ENCODE peak calls at places on chromosome 15, in five cellular contexts. One of them, this sample, is unnamed.
A peak's percentile ranks its signal among the peaks of the same experiment; 100 is the strongest.

GRCh38 chr15:96344120-96344705 is 13.7 kb downstream of the NR2F2 start:
- DNase-seq in mesendoderm: no peak
- DNase-seq in left cardiac atrium: no peak
- DNase-seq in HT1080: no peak
- DNase-seq in GM12891: no peak
- DNase-seq in this sample: no peak

GRCh38 chr15:63203451-63204090 is 14.2 kb downstream of the RAB8B start:
- DNase-seq in mesendoderm: no peak
- DNase-seq in left cardiac atrium: no peak
- DNase-seq in HT1080: peak; percentile 74
- DNase-seq in GM12891: no peak
- DNase-seq in this sample: no peak

GRCh38 chr15:76987896-76988860 is 6.7 kb upstream of the PSTPIP1 start:
- DNase-seq in mesendoderm: peak; percentile 46
- DNase-seq in left cardiac atrium: peak; percentile 71
- DNase-seq in HT1080: no peak
- DNase-seq in GM12891: peak; percentile 68
- DNase-seq in this sample: no peak

GRCh38 chr15:57375827-57376694 is at the start of gene CGNL1:
- DNase-seq in mesendoderm: peak; percentile 67
- DNase-seq in left cardiac atrium: peak; percentile 69
- DNase-seq in HT1080: no peak
- DNase-seq in GM12891: no peak
- DNase-seq in this sample: no peak

GRCh38 chr15:28128036-28128435 is 28.9 kb upstream of the OCA2 start:
- DNase-seq in mesendoderm: no peak
- DNase-seq in left cardiac atrium: peak; percentile 75
- DNase-seq in HT1080: no peak
- DNase-seq in GM12891: no peak
- DNase-seq in this sample: no peak

GRCh38 chr15:81195339-81195864 is 1.3 kb upstream of the IL16 start:
- DNase-seq in mesendoderm: no peak
- DNase-seq in left cardiac atrium: no peak
- DNase-seq in HT1080: no peak
- DNase-seq in GM12891: no peak
- DNase-seq in this sample: no peak

GRCh38 chr15:96158938-96159337 is 171.6 kb upstream of the NR2F2 start:
- DNase-seq in mesendoderm: no peak
- DNase-seq in left cardiac atrium: no peak
- DNase-seq in HT1080: no peak
- DNase-seq in GM12891: no peak
- DNase-seq in this sample: no peak

GRCh38 chr15:28106294-28107110 is 7.4 kb upstream of the OCA2 start:
- DNase-seq in mesendoderm: no peak
- DNase-seq in left cardiac atrium: no peak
- DNase-seq in HT1080: no peak
- DNase-seq in GM12891: peak; percentile 47
- DNase-seq in this sample: no peak

GRCh38 chr15:90560229-90560771 is 30.6 kb downstream of the CRTC3 start:
- DNase-seq in mesendoderm: no peak
- DNase-seq in left cardiac atrium: peak; percentile 56
- DNase-seq in HT1080: no peak
- DNase-seq in GM12891: no peak
- DNase-seq in this sample: no peak

GRCh38 chr15:38597221-38597800 is 32.7 kb upstream of the RASGRP1 start:
- DNase-seq in mesendoderm: no peak
- DNase-seq in left cardiac atrium: no peak
- DNase-seq in HT1080: no peak
- DNase-seq in GM12891: no peak
- DNase-seq in this sample: no peak

GRCh38 chr15:39907216-39907615 is 12.8 kb downstream of the GPR176 start:
- DNase-seq in mesendoderm: peak; percentile 29
- DNase-seq in left cardiac atrium: no peak
- DNase-seq in HT1080: no peak
- DNase-seq in GM12891: no peak
- DNase-seq in this sample: no peak

GRCh38 chr15:77525411-77525811 is 104.7 kb downstream of the HMG20A start:
- DNase-seq in mesendoderm: peak; percentile 90
- DNase-seq in left cardiac atrium: no peak
- DNase-seq in HT1080: no peak
- DNase-seq in GM12891: no peak
- DNase-seq in this sample: no peak

GRCh38 chr15:48332642-48333034 is 1.4 kb downstream of the DUT start:
- DNase-seq in mesendoderm: peak; percentile 19
- DNase-seq in left cardiac atrium: no peak
- DNase-seq in HT1080: no peak
- DNase-seq in GM12891: no peak
- DNase-seq in this sample: no peak

GRCh38 chr15:57792729-57793449 is 86.4 kb downstream of the POLR2M start:
- DNase-seq in mesendoderm: no peak
- DNase-seq in left cardiac atrium: no peak
- DNase-seq in HT1080: no peak
- DNase-seq in GM12891: no peak
- DNase-seq in this sample: no peak

GRCh38 chr15:31360158-31360561 is 33.5 kb downstream of the KLF13 start:
- DNase-seq in mesendoderm: no peak
- DNase-seq in left cardiac atrium: no peak
- DNase-seq in HT1080: no peak
- DNase-seq in GM12891: no peak
- DNase-seq in this sample: no peak

GRCh38 chr15:38530113-38530512 is 34.5 kb downstream of the RASGRP1 start:
- DNase-seq in mesendoderm: no peak
- DNase-seq in left cardiac atrium: no peak
- DNase-seq in HT1080: no peak
- DNase-seq in GM12891: no peak
- DNase-seq in this sample: no peak

GRCh38 chr15:89496155-89497098 is at the start of gene RHCG:
- DNase-seq in mesendoderm: peak; percentile 94
- DNase-seq in left cardiac atrium: peak; percentile 40
- DNase-seq in HT1080: no peak
- DNase-seq in GM12891: no peak
- DNase-seq in this sample: no peak

GRCh38 chr15:40080104-40080503 is 28.6 kb downstream of the BMF start:
- DNase-seq in mesendoderm: no peak
- DNase-seq in left cardiac atrium: no peak
- DNase-seq in HT1080: no peak
- DNase-seq in GM12891: no peak
- DNase-seq in this sample: no peak

GRCh38 chr15:60708684-60709083 is 229.7 kb upstream of the ICE2 start:
- DNase-seq in mesendoderm: no peak
- DNase-seq in left cardiac atrium: no peak
- DNase-seq in HT1080: peak; percentile 53
- DNase-seq in GM12891: no peak
- DNase-seq in this sample: no peak

GRCh38 chr15:28101201-28101600 is 2.1 kb upstream of the OCA2 start:
- DNase-seq in mesendoderm: no peak
- DNase-seq in left cardiac atrium: no peak
- DNase-seq in HT1080: no peak
- DNase-seq in GM12891: no peak
- DNase-seq in this sample: no peak

GRCh38 chr15:57703387-57703786 is 3.1 kb upstream of the POLR2M start:
- DNase-seq in mesendoderm: no peak
- DNase-seq in left cardiac atrium: no peak
- DNase-seq in HT1080: peak; percentile 46
- DNase-seq in GM12891: no peak
- DNase-seq in this sample: no peak

GRCh38 chr15:90463381-90463780 is 66.3 kb upstream of the CRTC3 start:
- DNase-seq in mesendoderm: no peak
- DNase-seq in left cardiac atrium: no peak
- DNase-seq in HT1080: peak; percentile 88
- DNase-seq in GM12891: no peak
- DNase-seq in this sample: no peak

GRCh38 chr15:58934521-58934920 is 1.0 kb upstream of the SLTM start:
- DNase-seq in mesendoderm: no peak
- DNase-seq in left cardiac atrium: no peak
- DNase-seq in HT1080: peak; percentile 27
- DNase-seq in GM12891: no peak
- DNase-seq in this sample: no peak

GRCh38 chr15:39745415-39745814 is 37.2 kb downstream of the FSIP1 start:
- DNase-seq in mesendoderm: no peak
- DNase-seq in left cardiac atrium: no peak
- DNase-seq in HT1080: no peak
- DNase-seq in GM12891: no peak
- DNase-seq in this sample: no peak

GRCh38 chr15:59276225-59277178 is 69.9 kb downstream of the LDHAL6B start:
- DNase-seq in mesendoderm: peak; percentile 21
- DNase-seq in left cardiac atrium: no peak
- DNase-seq in HT1080: peak; percentile 58
- DNase-seq in GM12891: no peak
- DNase-seq in this sample: no peak

GRCh38 chr15:88476635-88477038 is 9.1 kb downstream of the MRPS11 start:
- DNase-seq in mesendoderm: peak; percentile 79
- DNase-seq in left cardiac atrium: no peak
- DNase-seq in HT1080: peak; percentile 38
- DNase-seq in GM12891: no peak
- DNase-seq in this sample: no peak

GRCh38 chr15:80844011-80844732 is 65.0 kb downstream of the CEMIP start:
- DNase-seq in mesendoderm: peak; percentile 50
- DNase-seq in left cardiac atrium: no peak
- DNase-seq in HT1080: peak; percentile 38
- DNase-seq in GM12891: no peak
- DNase-seq in this sample: no peak

GRCh38 chr15:44101286-44101685 is 93.8 kb downstream of the FRMD5 start:
- DNase-seq in mesendoderm: no peak
- DNase-seq in left cardiac atrium: no peak
- DNase-seq in HT1080: no peak
- DNase-seq in GM12891: no peak
- DNase-seq in this sample: no peak

GRCh38 chr15:101437209-101437608 is 52.3 kb downstream of the PCSK6 start:
- DNase-seq in mesendoderm: no peak
- DNase-seq in left cardiac atrium: no peak
- DNase-seq in HT1080: peak; percentile 37
- DNase-seq in GM12891: no peak
- DNase-seq in this sample: no peak

GRCh38 chr15:73800662-73801345 is 47.7 kb upstream of the INSYN1 start:
- DNase-seq in mesendoderm: no peak
- DNase-seq in left cardiac atrium: peak; percentile 73
- DNase-seq in HT1080: peak; percentile 86
- DNase-seq in GM12891: no peak
- DNase-seq in this sample: no peak

GRCh38 chr15:24627443-24627842 is 48.1 kb upstream of the NPAP1 start:
- DNase-seq in mesendoderm: no peak
- DNase-seq in left cardiac atrium: no peak
- DNase-seq in HT1080: no peak
- DNase-seq in GM12891: no peak
- DNase-seq in this sample: no peak

GRCh38 chr15:38002883-38003477 is 68.5 kb downstream of the TMCO5A start:
- DNase-seq in mesendoderm: peak; percentile 90
- DNase-seq in left cardiac atrium: peak; percentile 41
- DNase-seq in HT1080: peak; percentile 68
- DNase-seq in GM12891: no peak
- DNase-seq in this sample: peak; percentile 25

GRCh38 chr15:75335313-75335704 is 554 bp upstream of the COMMD4 start:
- DNase-seq in mesendoderm: no peak
- DNase-seq in left cardiac atrium: no peak
- DNase-seq in HT1080: no peak
- DNase-seq in GM12891: no peak
- DNase-seq in this sample: no peak

GRCh38 chr15:48516125-48516524 is 129.4 kb downstream of the FBN1 start:
- DNase-seq in mesendoderm: no peak
- DNase-seq in left cardiac atrium: no peak
- DNase-seq in HT1080: no peak
- DNase-seq in GM12891: no peak
- DNase-seq in this sample: no peak

GRCh38 chr15:76840830-76841460 is 64.2 kb downstream of the SCAPER start:
- DNase-seq in mesendoderm: peak; percentile 27
- DNase-seq in left cardiac atrium: no peak
- DNase-seq in HT1080: peak; percentile 48
- DNase-seq in GM12891: no peak
- DNase-seq in this sample: no peak

GRCh38 chr15:74208901-74209559 is 6.4 kb upstream of the STRA6 start:
- DNase-seq in mesendoderm: peak; percentile 72
- DNase-seq in left cardiac atrium: no peak
- DNase-seq in HT1080: peak; percentile 68
- DNase-seq in GM12891: no peak
- DNase-seq in this sample: no peak

GRCh38 chr15:29034593-29035364 is 149.0 kb downstream of the APBA2 start:
- DNase-seq in mesendoderm: peak; percentile 23
- DNase-seq in left cardiac atrium: no peak
- DNase-seq in HT1080: no peak
- DNase-seq in GM12891: no peak
- DNase-seq in this sample: no peak

GRCh38 chr15:84840741-84841429 is 23.7 kb downstream of the ALPK3 start:
- DNase-seq in mesendoderm: no peak
- DNase-seq in left cardiac atrium: peak; percentile 76
- DNase-seq in HT1080: peak; percentile 44
- DNase-seq in GM12891: no peak
- DNase-seq in this sample: no peak

GRCh38 chr15:94815110-94815726 is 583.9 kb downstream of the MCTP2 start:
- DNase-seq in mesendoderm: no peak
- DNase-seq in left cardiac atrium: no peak
- DNase-seq in HT1080: no peak
- DNase-seq in GM12891: no peak
- DNase-seq in this sample: no peak

This sample was measured in omental fat pad.